ENCODE peak calls at places on chromosomes 5 and 9, in five cellular contexts. T, W, Q, A and X are unnamed samples.

GRCh38 chr5:149838881-149839739 is 105.5 kb downstream of the PDE6A start:
- DNase-seq in T (no peak), W (no peak), Q (no peak), A (no peak), X (peak; percentile 91)

GRCh38 chr9:127397722-127398647 is 1.0 kb downstream of the SLC2A8 start:
- DNase-seq in T (peak; percentile 57), W (no peak), Q (peak; percentile 49), A (no peak), X (peak; percentile 13)

GRCh38 chr5:180160822-180161221 is 48.2 kb downstream of the RASGEF1C start:
- DNase-seq in T (no peak), W (peak; percentile 27), Q (no peak), A (no peak), X (no peak)

GRCh38 chr9:29129763-29130162 is 1556.5 kb upstream of the C9orf72 start:
- DNase-seq in T (no peak), W (no peak), Q (no peak), A (no peak), X (no peak)

GRCh38 chr5:8019719-8020218 is 150.8 kb downstream of the MTRR start:
- DNase-seq in T (no peak), W (no peak), Q (no peak), A (no peak), X (no peak)

GRCh38 chr9:70553718-70554673 is 139.5 kb upstream of the KLF9 start:
- DNase-seq in T (peak; percentile 19), W (peak; percentile 80), Q (no peak), A (no peak), X (peak; percentile 87)

GRCh38 chr5:170442921-170443320 is 53.8 kb upstream of the KCNMB1 start:
- DNase-seq in T (no peak), W (no peak), Q (no peak), A (no peak), X (no peak)

GRCh38 chr9:132663120-132663519 is 6.7 kb downstream of the DDX31 start:
- DNase-seq in T (no peak), W (no peak), Q (no peak), A (no peak), X (no peak)

GRCh38 chr9:130659699-130660248 is 4.6 kb upstream of the PRDM12 start:
- DNase-seq in T (no peak), W (no peak), Q (no peak), A (no peak), X (no peak)

GRCh38 chr9:69029535-69029934 is 6.0 kb upstream of the FXN start:
- DNase-seq in T (no peak), W (no peak), Q (no peak), A (no peak), X (no peak)

GRCh38 chr9:92600742-92601261 is 65.0 kb upstream of the ECM2 start:
- DNase-seq in T (no peak), W (no peak), Q (no peak), A (no peak), X (peak; percentile 56)

DNA sequence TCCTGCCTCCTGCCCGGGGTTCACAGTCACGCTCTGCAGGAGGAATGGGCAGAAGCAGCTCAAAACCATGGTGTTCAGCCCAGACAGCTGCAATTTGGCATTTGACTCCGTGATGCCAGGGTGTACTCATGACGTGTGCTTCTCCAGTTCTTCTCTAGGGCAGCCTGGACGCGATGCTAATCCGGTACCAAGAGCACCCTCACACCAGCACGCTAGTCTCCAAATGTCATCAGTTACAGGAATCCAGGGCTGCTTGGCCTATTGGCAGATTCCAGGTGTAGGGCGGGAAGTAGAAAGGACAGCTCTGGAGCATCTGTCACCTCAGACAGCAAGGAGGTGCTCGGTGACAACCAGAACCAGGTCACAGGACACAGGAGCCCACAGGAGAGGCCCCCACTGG is 241.7 kb upstream of the IRX4 start:
- DNase-seq in T (no peak), W (no peak), Q (no peak), A (no peak), X (no peak)
- H3K27me3 ChIP-seq in T (peaks cover 4% of the 10 kb centered on the region), W (no peaks in the 10 kb centered on the region), Q (no peaks in the 10 kb centered on the region), A (no peaks in the 10 kb centered on the region), X (no peaks in the 10 kb centered on the region)

DNA sequence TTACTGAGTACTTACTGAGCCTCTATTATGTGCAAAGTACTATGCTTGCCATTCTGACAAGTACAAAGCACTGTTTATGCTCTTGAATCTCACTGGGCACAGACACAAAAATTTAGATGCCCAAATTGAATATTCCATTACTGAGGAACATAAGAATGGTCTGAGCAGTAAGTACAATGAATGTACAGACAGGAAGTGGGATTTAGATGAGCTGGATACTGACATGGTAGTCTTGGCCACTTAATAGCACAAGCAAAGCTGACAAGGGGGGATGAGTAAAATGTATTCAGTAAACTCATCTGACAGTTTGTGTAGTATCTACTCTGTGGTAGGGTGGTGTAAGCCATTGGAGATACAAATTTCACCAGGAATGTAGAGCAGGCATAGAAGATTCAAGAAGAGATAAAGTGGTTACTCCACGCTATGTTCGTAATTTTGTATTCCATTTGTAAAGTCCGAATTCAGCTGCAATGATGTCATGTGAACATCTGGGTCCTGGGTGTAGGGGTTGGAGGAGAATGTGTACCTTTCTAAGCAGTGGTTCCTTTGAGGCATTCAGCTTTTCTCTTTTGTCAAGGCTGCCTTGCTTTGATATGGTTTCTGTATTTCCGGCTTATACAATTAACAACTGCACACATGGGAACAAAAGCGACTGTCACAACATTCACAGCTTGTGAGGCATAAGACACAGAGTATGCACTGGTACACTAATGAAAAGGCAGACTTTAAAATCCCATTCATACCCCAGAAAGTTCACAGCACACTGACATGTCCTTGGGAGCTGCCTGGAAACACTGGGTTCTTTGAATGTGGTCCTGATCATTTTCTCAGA is 132.2 kb downstream of the EFNA5 start:
- DNase-seq in T (no peak), W (no peak), Q (no peak), A (no peak), X (no peak)
- H3K36me3 ChIP-seq in T (no peaks in the 10 kb centered on the region), W (no peaks in the 10 kb centered on the region), Q (no peaks in the 10 kb centered on the region), A (no peaks in the 10 kb centered on the region), X (no peaks in the 10 kb centered on the region)

DNA sequence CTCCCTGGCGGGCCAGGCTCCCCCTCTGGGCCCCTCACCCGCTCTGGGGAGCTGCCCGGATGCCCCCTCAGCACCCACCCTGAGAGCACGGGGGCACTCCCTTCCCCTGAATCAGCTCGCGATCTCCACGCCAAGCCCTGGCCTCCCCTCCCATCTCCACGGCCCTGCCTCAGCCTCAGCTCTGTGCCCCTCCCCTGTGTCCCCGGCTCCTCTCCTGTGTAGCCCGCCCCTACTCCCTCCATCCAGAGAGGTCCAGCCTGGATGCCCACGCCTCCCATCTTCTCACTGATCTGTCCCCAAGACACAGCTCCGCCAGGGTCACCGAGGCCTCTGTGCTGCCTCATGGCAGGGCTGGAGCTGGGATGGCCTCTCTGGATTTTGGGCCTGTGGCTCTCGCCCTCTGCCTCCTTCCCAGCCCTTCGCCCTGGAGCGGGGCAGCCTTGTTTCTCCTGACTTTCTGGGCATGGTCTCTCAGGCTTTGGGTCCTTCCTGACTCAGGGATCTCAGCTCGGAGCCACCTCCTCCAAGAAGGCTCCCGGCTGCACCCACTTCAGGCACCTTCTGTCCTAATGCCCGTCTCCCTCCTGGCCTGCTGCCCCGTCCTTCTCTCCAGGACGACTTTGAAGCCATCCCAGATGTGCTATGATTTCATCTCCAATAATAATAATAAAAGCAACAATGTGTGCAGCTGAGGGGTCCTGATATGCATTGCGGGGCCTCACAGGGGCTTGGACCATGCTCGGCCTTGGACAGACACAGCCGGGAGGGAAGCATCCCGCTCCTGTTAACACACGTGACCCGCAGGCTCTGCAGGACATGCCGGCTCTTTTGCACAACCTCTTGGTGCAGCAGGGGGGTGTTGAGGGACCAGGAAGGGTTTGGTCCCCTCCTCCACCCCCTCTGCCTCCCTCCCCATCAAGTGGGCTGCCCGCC is 16.2 kb upstream of the SLC9A3 start:
- DNase-seq in T (peak; percentile 9), W (no peak), Q (peak; percentile 7), A (no peak), X (no peak)
- H3K27me3 ChIP-seq in T (peaks cover 55% of the 10 kb centered on the region), W (peaks cover 6% of the 10 kb centered on the region), Q (peaks cover 5% of the 10 kb centered on the region), A (no peaks in the 10 kb centered on the region), X (peaks cover 8% of the 10 kb centered on the region)

GRCh38 chr5:14286574-14287399 is 143.6 kb downstream of the TRIO start:
- DNase-seq in T (no peak), W (no peak), Q (no peak), A (no peak), X (no peak)
- H3K36me3 ChIP-seq in T (peaks cover 18% of the 10 kb centered on the region), W (peaks cover 8% of the 10 kb centered on the region), Q (no peaks in the 10 kb centered on the region), A (no peaks in the 10 kb centered on the region), X (peaks cover 11% of the 10 kb centered on the region)

GRCh38 chr5:88677502-88677901 is 205.5 kb downstream of the MEF2C start:
- DNase-seq in T (no peak), W (no peak), Q (no peak), A (no peak), X (no peak)
- H3K27me3 ChIP-seq in T (peaks cover 100% of the 10 kb centered on the region), W (peaks cover 21% of the 10 kb centered on the region), Q (peaks cover 57% of the 10 kb centered on the region), A (peaks cover 14% of the 10 kb centered on the region), X (peaks cover 62% of the 10 kb centered on the region)

GRCh38 chr5:37701868-37702267 is 138.0 kb downstream of the GDNF start:
- DNase-seq in T (no peak), W (no peak), Q (no peak), A (no peak), X (no peak)

GRCh38 chr5:37694867-37695266 is 145.0 kb downstream of the GDNF start:
- DNase-seq in T (no peak), W (no peak), Q (no peak), A (no peak), X (no peak)

GRCh38 chr5:37695651-37696050 is 144.2 kb downstream of the GDNF start:
- DNase-seq in T (no peak), W (no peak), Q (no peak), A (no peak), X (no peak)

DNA sequence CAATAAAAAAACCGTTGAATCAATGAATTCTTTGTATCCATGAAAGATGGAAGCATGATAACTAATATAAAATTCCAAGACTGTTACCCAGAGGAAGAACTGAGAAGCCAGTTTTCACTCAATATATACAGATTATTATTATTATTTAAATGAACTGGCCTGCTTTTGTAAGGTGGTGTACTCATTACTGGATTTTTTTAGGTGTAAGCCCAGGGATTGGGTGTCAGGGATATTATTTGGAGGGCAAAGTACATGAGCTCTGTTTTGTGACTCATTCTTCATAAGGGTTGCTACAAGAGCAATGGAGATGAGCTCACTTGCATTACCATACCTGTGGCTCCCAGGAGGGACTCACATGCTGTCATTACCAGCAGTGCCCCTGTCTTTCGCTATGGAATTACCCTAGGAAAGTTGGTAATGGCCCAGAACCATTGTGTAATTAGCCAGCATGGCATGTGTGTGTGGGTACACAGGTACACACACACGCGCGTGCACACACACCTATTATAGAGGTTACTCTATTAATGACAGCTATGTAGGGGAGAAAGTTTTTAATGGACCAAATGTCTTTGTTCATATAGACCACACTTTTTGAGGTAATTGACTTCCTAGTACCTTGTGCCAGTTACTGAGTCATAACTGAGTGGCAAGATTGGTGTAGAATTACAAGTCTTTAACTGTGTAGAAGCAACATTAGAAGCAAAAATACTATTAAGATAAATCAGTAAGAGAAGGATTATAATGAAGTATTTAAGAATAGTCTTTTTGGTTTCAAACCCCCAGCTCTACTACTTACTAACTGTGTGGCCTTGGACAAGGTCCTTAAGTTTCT is 143.4 kb downstream of the GDNF start:
- DNase-seq in T (no peak), W (no peak), Q (no peak), A (no peak), X (peak; percentile 92)
- H3K36me3 ChIP-seq in T (peaks cover 7% of the 10 kb centered on the region), W (peaks cover 12% of the 10 kb centered on the region), Q (no peaks in the 10 kb centered on the region), A (no peaks in the 10 kb centered on the region), X (no peaks in the 10 kb centered on the region)